ENCODE peak calls at places on chromosome 4, in four cellular contexts. E, B, X and O are unnamed samples.

GRCh38 chr4:16767251-16767650 is 131.2 kb downstream of the LDB2 start:
- DNase-seq in X (no peak), B (no peak), E (no peak), O (no peak)

GRCh38 chr4:100306018-100306417 is 115.8 kb upstream of the DDIT4L start:
- DNase-seq in X (no peak), E (no peak), B (no peak), O (peak; percentile 47)

GRCh38 chr4:41212221-41213203 is 1.8 kb downstream of the APBB2 start:
- DNase-seq in B (peak; percentile 70), E (no peak), X (peak; percentile 64), O (peak; percentile 64)

GRCh38 chr4:163866728-163867313 is 372.3 kb downstream of the TMA16 start:
- DNase-seq in E (peak; percentile 0), X (no peak), B (no peak), O (peak; percentile 47)

GRCh38 chr4:31071807-31072486 is 351.8 kb downstream of the PCDH7 start:
- DNase-seq in X (no peak), E (no peak), B (no peak), O (peak; percentile 15)

GRCh38 chr4:168693750-168694470 is 197.1 kb downstream of the PALLD start:
- DNase-seq in E (no peak), B (no peak), X (no peak), O (peak; percentile 43)

GRCh38 chr4:124111411-124111810 is 601.1 kb downstream of the ANKRD50 start:
- DNase-seq in B (no peak), E (no peak), X (no peak), O (no peak)

GRCh38 chr4:156293657-156294297 is 340.1 kb upstream of the CTSO start:
- DNase-seq in B (no peak), E (no peak), X (no peak), O (peak; percentile 93)

GRCh38 chr4:147367841-147368385 is 113.0 kb upstream of the EDNRA start:
- DNase-seq in X (no peak), B (no peak), E (no peak), O (no peak)

GRCh38 chr4:25723409-25723808 is 67.8 kb downstream of the SLC34A2 start:
- DNase-seq in X (no peak), E (no peak), B (no peak), O (peak; percentile 32)

GRCh38 chr4:15001825-15002658 is at the start of gene CPEB2:
- DNase-seq in B (peak; percentile 81), E (peak; percentile 96), X (peak; percentile 86), O (peak; percentile 97)

GRCh38 chr4:121726642-121727268 is 30.0 kb upstream of the ANXA5 start:
- DNase-seq in X (peak; percentile 64), B (peak; percentile 47), E (peak; percentile 64), O (peak; percentile 78)

GRCh38 chr4:96194993-96195392 is 355.1 kb downstream of the PDHA2 start:
- DNase-seq in B (no peak), X (no peak), E (no peak), O (no peak)

GRCh38 chr4:47287735-47288134 is 175.8 kb downstream of the COMMD8 start:
- DNase-seq in E (peak; percentile 1), X (no peak), B (peak; percentile 12), O (peak; percentile 87)

GRCh38 chr4:175330236-175330635 is 412.1 kb downstream of the ADAM29 start:
- DNase-seq in X (no peak), E (no peak), B (no peak), O (peak; percentile 50)

GRCh38 chr4:123591875-123592274 is 195.3 kb downstream of the SPRY1 start:
- DNase-seq in B (no peak), E (no peak), X (no peak), O (no peak)

GRCh38 chr4:159049780-159050375 is 53.0 kb upstream of the RAPGEF2 start:
- DNase-seq in E (no peak), X (no peak), B (no peak), O (no peak)

GRCh38 chr4:24219171-24219570 is 329.3 kb upstream of the PPARGC1A start:
- DNase-seq in X (no peak), E (no peak), B (no peak), O (peak; percentile 39)

GRCh38 chr4:174332741-174333493 is 49.2 kb downstream of the CEP44 start:
- DNase-seq in X (no peak), E (no peak), B (no peak), O (no peak)

GRCh38 chr4:168551211-168551610 is 54.4 kb downstream of the PALLD start:
- DNase-seq in E (no peak), B (no peak), X (no peak), O (peak; percentile 91)

GRCh38 chr4:5751073-5751917 is 40.3 kb downstream of the EVC start:
- DNase-seq in E (no peak), X (no peak), B (no peak), O (peak; percentile 81)

GRCh38 chr4:102760645-102761477 is at the start of gene MANBA:
- DNase-seq in X (peak; percentile 63), E (peak; percentile 92), B (no peak), O (peak; percentile 69)

GRCh38 chr4:94551616-94552564 is 100.1 kb downstream of the PDLIM5 start:
- DNase-seq in X (no peak), E (no peak), B (no peak), O (peak; percentile 45)

GRCh38 chr4:8182858-8183725 is 16.0 kb upstream of the SH3TC1 start:
- DNase-seq in E (peak; percentile 65), B (no peak), X (no peak), O (peak; percentile 70)

GRCh38 chr4:118270492-118270891 is 82.3 kb downstream of the PRSS12 start:
- DNase-seq in B (no peak), X (peak; percentile 41), E (peak; percentile 57), O (peak; percentile 66)

GRCh38 chr4:1115528-1116293 is 2.3 kb upstream of the RNF212 start:
- DNase-seq in X (no peak), E (no peak), B (no peak), O (no peak)

GRCh38 chr4:5971077-5971447 is 47.2 kb downstream of the C4orf50 start:
- DNase-seq in X (no peak), E (peak; percentile 10), B (no peak), O (no peak)

GRCh38 chr4:164501074-164501473 is 252.9 kb upstream of the SMIM31 start:
- DNase-seq in E (no peak), B (no peak), X (no peak), O (no peak)

GRCh38 chr4:143405197-143405730 is 68.6 kb downstream of the GAB1 start:
- DNase-seq in E (no peak), B (no peak), X (no peak), O (no peak)

GRCh38 chr4:137032242-137032641 is 500.1 kb downstream of the PCDH18 start:
- DNase-seq in X (no peak), E (no peak), B (no peak), O (no peak)

GRCh38 chr4:132266374-132266773 is 882.7 kb upstream of the PCDH10 start:
- DNase-seq in E (no peak), X (no peak), B (no peak), O (no peak)

GRCh38 chr4:123580981-123581664 is 184.5 kb downstream of the SPRY1 start:
- DNase-seq in B (no peak), E (peak; percentile 28), X (no peak), O (no peak)

GRCh38 chr4:118877797-118878196 is 10.9 kb upstream of the SYNPO2 start:
- DNase-seq in E (no peak), X (no peak), B (no peak), O (no peak)

GRCh38 chr4:52376107-52376704 is 282.9 kb downstream of the USP46 start:
- DNase-seq in B (no peak), X (peak; percentile 45), E (peak; percentile 57), O (peak; percentile 47)

GRCh38 chr4:142358656-142359055 is 487.4 kb downstream of the INPP4B start:
- DNase-seq in B (no peak), E (no peak), X (no peak), O (no peak)

GRCh38 chr4:185730387-185730786 is 81.6 kb downstream of the SORBS2 start:
- DNase-seq in E (peak; percentile 20), X (no peak), B (no peak), O (no peak)

GRCh38 chr4:154872198-154872597 is 91.1 kb downstream of the RBM46 start:
- DNase-seq in E (no peak), X (no peak), B (no peak), O (no peak)

GRCh38 chr4:154877110-154877760 is 96.2 kb downstream of the RBM46 start:
- DNase-seq in E (peak; percentile 4), B (no peak), X (peak; percentile 4), O (peak; percentile 32)
- TF ChIP-seq BHLHE40 in E (no peak), B (no peak), X (no peak), O (no peak)

GRCh38 chr4:70741872-70742271 is 20.1 kb downstream of the RUFY3 start:
- DNase-seq in E (no peak), B (no peak), X (no peak), O (peak; percentile 46)

GRCh38 chr4:70746179-70746839 is 24.5 kb downstream of the RUFY3 start:
- DNase-seq in B (no peak), E (no peak), X (no peak), O (peak; percentile 70)

GRCh38 chr4:70747874-70748273 is 26.1 kb downstream of the RUFY3 start:
- DNase-seq in X (no peak), E (no peak), B (no peak), O (peak; percentile 81)

GRCh38 chr4:70739496-70740337 is 18.0 kb downstream of the RUFY3 start:
- DNase-seq in E (no peak), X (peak; percentile 13), B (no peak), O (peak; percentile 34)

DNA sequence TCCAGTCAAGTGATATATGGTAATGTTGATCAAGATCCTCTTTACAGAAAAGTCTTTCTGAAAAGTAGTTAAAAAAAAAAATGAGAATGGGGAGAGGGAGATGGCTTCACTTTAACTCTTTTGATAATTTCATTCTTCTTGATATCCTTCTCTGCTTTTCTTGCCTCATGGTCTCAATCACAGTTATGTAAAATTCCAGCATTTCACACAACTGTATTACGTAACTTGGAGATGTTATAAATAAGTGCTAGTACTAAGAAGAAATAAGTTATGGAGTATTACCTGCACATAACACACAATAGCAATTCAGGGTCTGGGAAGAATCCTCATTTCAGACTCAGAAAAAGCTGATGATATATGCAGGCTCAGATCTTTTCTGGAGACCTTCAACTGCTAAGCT is 22.0 kb downstream of the RUFY3 start:
- DNase-seq in E (no peak), X (no peak), B (no peak), O (peak; percentile 29)
- H4K20me1 ChIP-seq in E (no peaks in the 10 kb centered on the region), X (no peaks in the 10 kb centered on the region), B (no peaks in the 10 kb centered on the region), O (peaks cover 20% of the 10 kb centered on the region)

DNA sequence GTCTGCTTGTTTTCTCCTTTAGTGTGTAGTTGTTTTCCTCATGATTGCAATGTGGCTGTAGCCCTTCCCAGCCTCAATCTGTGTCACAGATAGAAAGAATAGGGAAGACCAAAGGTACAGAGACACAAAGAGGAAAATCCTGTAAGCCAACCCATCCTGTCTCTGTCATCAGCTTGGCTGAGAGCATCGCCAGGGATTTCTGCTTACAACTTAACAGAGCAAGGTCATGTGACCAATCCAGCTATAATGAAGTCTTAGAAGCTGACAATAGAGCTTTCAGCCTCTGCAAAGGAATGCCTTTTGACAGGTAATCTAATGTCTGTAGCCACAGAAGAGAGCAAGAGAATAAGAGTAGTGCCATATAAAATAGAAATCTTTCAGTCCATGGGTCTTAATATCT is 1598.0 kb upstream of the AGA start:
- DNase-seq in E (no peak), X (no peak), B (no peak), O (no peak)
- TF ChIP-seq BHLHE40 in E (no peak), X (no peak), B (no peak), O (no peak)

GRCh38 chr4:7024336-7024890 is 18.8 kb upstream of the TADA2B start:
- DNase-seq in B (no peak), X (no peak), E (no peak), O (no peak)

GRCh38 chr4:7023901-7024300 is 19.3 kb upstream of the TADA2B start:
- DNase-seq in X (no peak), E (no peak), B (no peak), O (no peak)

GRCh38 chr4:7026107-7026506 is 17.1 kb upstream of the TADA2B start:
- DNase-seq in B (no peak), E (no peak), X (no peak), O (no peak)

GRCh38 chr4:7023486-7023885 is 19.7 kb upstream of the TADA2B start:
- DNase-seq in E (no peak), B (no peak), X (no peak), O (no peak)

GRCh38 chr4:7025040-7025602 is 18.1 kb upstream of the TADA2B start:
- DNase-seq in E (no peak), B (no peak), X (no peak), O (no peak)
- H4K20me1 ChIP-seq in E (peaks cover under 1% of the 10 kb centered on the region), B (no peaks in the 10 kb centered on the region), X (no peaks in the 10 kb centered on the region), O (no peaks in the 10 kb centered on the region)